ENCODE peak calls at places on chromosomes 5 and 9, in six cellular contexts. V, M, O, Z, Q and U are unnamed samples.

GRCh38 chr9:125987420-125987819 is 240.2 kb downstream of the PBX3 start:
- DNase-seq in O (no peak), V (no peak), M (no peak), Q (no peak), Z (no peak), U (no peak)

GRCh38 chr5:131209506-131210191 is 38.9 kb downstream of the LYRM7 start:
- DNase-seq in O (no peak), Q (no peak), V (no peak), Z (no peak), M (no peak), U (peak; percentile 27)

GRCh38 chr9:134569626-134570025 is 72.0 kb upstream of the COL5A1 start:
- DNase-seq in O (no peak), V (peak; percentile 3), M (no peak), Z (no peak), Q (no peak), U (no peak)

GRCh38 chr5:180816608-180817534 is 14.3 kb upstream of the MGAT1 start:
- DNase-seq in O (no peak), V (no peak), Z (no peak), M (peak; percentile 83), Q (no peak), U (no peak)

GRCh38 chr5:91255396-91256141 is 127.5 kb downstream of the ARRDC3 start:
- DNase-seq in O (no peak), Q (no peak), V (no peak), Z (no peak), M (no peak), U (no peak)

GRCh38 chr5:5235685-5236084 is 95.6 kb downstream of the ADAMTS16 start:
- DNase-seq in O (no peak), Q (no peak), V (no peak), Z (no peak), M (no peak), U (no peak)

GRCh38 chr5:170585278-170585677 is 81.5 kb downstream of the KCNIP1 start:
- DNase-seq in M (no peak), O (no peak), Z (no peak), Q (no peak), V (no peak), U (no peak)

GRCh38 chr5:144036476-144036875 is 134.0 kb downstream of the YIPF5 start:
- DNase-seq in M (no peak), V (no peak), O (no peak), Q (no peak), Z (no peak), U (no peak)

GRCh38 chr5:20088361-20088760 is 100.4 kb upstream of the CDH18 start:
- DNase-seq in M (no peak), O (no peak), Z (no peak), Q (no peak), V (no peak), U (no peak)

GRCh38 chr5:102760815-102761214 is 5.7 kb downstream of the PAM start:
- DNase-seq in O (no peak), Q (no peak), V (no peak), Z (no peak), M (peak; percentile 18), U (no peak)

GRCh38 chr5:73311291-73312110 is 137.1 kb downstream of the FOXD1 start:
- DNase-seq in O (no peak), M (no peak), V (no peak), Z (no peak), Q (no peak), U (no peak)

GRCh38 chr5:14202462-14202861 is 59.3 kb downstream of the TRIO start:
- DNase-seq in O (no peak), V (no peak), Q (no peak), Z (peak; percentile 19), M (peak; percentile 85), U (no peak)

GRCh38 chr9:69174645-69175487 is 789 bp downstream of the TJP2 start:
- DNase-seq in V (no peak), Z (peak; percentile 21), Q (peak; percentile 73), M (peak; percentile 57), O (no peak), U (peak; percentile 39)

GRCh38 chr5:44266882-44267577 is 122.2 kb downstream of the FGF10 start:
- DNase-seq in Q (no peak), Z (no peak), V (no peak), M (no peak), O (no peak), U (no peak)

GRCh38 chr5:54673523-54674225 is 156.1 kb downstream of the SNX18 start:
- DNase-seq in Z (peak; percentile 52), O (no peak), Q (no peak), M (no peak), V (peak; percentile 44), U (peak; percentile 5)

GRCh38 chr5:79030663-79031480 is 38.6 kb downstream of the DMGDH start:
- DNase-seq in O (no peak), M (no peak), V (no peak), Z (no peak), Q (no peak), U (no peak)

GRCh38 chr9:108291586-108291932 is 564.2 kb downstream of the ACTL7B start:
- DNase-seq in Z (no peak), M (no peak), Q (no peak), O (no peak), V (no peak), U (no peak)

GRCh38 chr5:133049726-133050048 is 2.1 kb upstream of the HSPA4 start:
- DNase-seq in Q (peak; percentile 61), O (no peak), Z (no peak), V (no peak), M (peak; percentile 53), U (no peak)

GRCh38 chr5:43560128-43560527 is 3.3 kb upstream of the PAIP1 start:
- DNase-seq in Z (no peak), O (no peak), V (no peak), M (no peak), Q (no peak), U (no peak)

GRCh38 chr5:38258319-38259061 is at the start of gene EGFLAM:
- DNase-seq in M (no peak), V (no peak), Q (peak; percentile 35), O (no peak), Z (no peak), U (no peak)

GRCh38 chr9:26975728-26976707 is 19.8 kb downstream of the IFT74 start:
- DNase-seq in M (peak; percentile 42), Q (peak; percentile 44), V (peak; percentile 38), Z (peak; percentile 56), O (no peak), U (no peak)

GRCh38 chr5:65366655-65367054 is 115.1 kb downstream of the ADAMTS6 start:
- DNase-seq in M (no peak), O (no peak), V (no peak), Z (no peak), Q (no peak), U (no peak)

GRCh38 chr5:60945760-60946253 is 802 bp downstream of the NDUFAF2 start:
- DNase-seq in Z (no peak), V (peak; percentile 34), Q (peak; percentile 48), M (peak; percentile 76), O (peak; percentile 39), U (no peak)

GRCh38 chr9:127711831-127712274 is 3.6 kb downstream of the PTRH1 start:
- DNase-seq in Z (no peak), Q (no peak), M (no peak), V (no peak), O (no peak), U (no peak)

DNA sequence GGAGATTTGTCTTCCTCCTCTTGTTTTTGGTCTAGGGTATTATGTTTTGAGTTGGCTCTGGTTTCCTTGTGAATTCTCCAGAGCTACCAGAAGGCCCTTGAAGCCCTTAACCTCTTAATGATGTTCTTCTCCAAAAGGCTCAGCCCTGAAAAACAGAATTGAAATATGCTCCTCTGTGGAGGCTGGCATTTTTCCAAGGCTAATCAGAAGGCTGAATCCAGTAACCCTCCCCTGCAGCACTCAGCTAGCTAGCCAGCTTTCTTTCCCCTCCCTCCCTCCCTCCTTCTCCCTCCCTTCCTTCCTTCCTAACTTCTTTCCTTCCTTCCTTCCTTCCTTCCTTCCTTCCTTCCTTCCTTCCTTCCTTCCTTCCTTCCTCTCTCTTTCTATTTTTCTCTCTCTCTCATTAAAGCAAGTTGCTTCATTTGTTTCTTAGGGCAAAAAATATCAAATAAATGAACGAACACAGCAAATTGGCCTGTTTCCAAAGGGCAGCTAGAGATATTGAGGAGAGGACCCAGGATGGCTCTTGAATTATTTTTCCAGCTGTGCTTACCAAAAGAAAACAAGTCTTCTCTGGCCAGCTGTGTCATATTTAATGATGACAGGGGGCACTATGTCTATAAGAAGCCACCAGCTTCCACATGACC is 38.7 kb downstream of the JAKMIP2 start:
- DNase-seq in Q (no peak), O (no peak), M (no peak), V (no peak), Z (no peak), U (no peak)
- TF ChIP-seq POLR2AphosphoS5 in Q (no peak), O (no peak), M (no peak), V (no peak), Z (no peak), U (no peak)

GRCh38 chr9:120735009-120735408 is 20.7 kb upstream of the MEGF9 start:
- DNase-seq in O (no peak), Z (no peak), V (no peak), Q (no peak), M (peak; percentile 75), U (no peak)
- TF ChIP-seq POLR2A in O (no peak), Z (no peak), V (no peak), Q (no peak), M (no peak), U (no peak)

GRCh38 chr5:135027699-135028615 is 6.1 kb downstream of the PITX1 start:
- DNase-seq in Q (no peak), O (no peak), Z (no peak), V (no peak), M (no peak), U (no peak)

GRCh38 chr5:135029468-135030122 is 4.4 kb downstream of the PITX1 start:
- DNase-seq in Z (no peak), V (no peak), M (no peak), Q (no peak), O (no peak), U (no peak)

GRCh38 chr5:135030123-135030517 is 3.9 kb downstream of the PITX1 start:
- DNase-seq in V (no peak), Q (no peak), Z (no peak), O (no peak), M (no peak), U (no peak)

GRCh38 chr5:135027318-135027698 is 6.7 kb downstream of the PITX1 start:
- DNase-seq in Z (no peak), O (no peak), M (no peak), V (no peak), Q (no peak), U (no peak)

DNA sequence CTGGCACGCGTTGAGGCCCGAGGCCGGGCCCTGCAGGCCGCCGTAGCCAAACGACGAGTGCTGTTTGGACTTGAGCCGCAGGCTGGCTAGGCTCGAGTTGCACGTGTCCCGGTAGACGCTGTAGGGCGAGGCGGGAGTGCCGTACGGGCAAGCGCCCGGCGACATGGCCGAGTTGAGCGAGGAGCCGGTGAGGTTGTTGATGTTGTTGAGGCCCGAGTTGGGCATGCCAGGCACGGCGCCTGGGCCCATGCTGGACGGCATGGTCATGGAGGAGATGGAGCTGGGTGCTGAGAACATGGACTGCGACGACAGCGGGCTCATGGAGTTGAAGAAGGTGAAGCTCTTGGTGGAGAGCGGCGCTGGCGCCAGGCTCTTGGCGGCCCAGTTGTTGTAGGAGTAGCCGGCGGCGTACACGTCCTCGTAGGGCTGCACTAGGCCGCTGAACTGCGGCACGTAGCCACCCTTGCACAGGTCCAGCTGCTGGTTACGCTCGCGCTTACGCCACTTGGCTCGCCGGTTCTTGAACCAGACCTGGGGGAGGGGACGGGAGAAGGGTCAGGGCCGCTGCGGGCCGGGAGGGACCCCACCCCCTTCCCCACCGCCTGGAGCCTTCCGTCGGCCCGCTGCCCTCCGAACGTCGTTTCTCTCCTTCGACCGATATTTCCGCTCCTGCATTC is 5.1 kb downstream of the PITX1 start:
- DNase-seq in Z (no peak), O (no peak), Q (no peak), M (no peak), V (no peak), U (no peak)
- TF ChIP-seq POLR2AphosphoS5 in Z (no peak), O (no peak), Q (no peak), M (no peak), V (no peak), U (no peak)

GRCh38 chr5:95726811-95727763 is 4.0 kb upstream of the RHOBTB3 start:
- DNase-seq in Z (no peak), Q (no peak), O (no peak), V (no peak), M (no peak), U (no peak)
- TF ChIP-seq POLR2A in Z (no peak), Q (no peak), O (no peak), V (no peak), M (no peak), U (no peak)